ENCODE peak calls at places on chromosomes 2 and 18, in ten cellular contexts. W is cardiac muscle cell; G is stimulated activated CD4-positive, alpha-beta T cell treated with anti-CD3 and anti-CD28 coated beads, TNF-alpha, amount 100 ng/mL, for 4 hours; I is NCI-H226; D is naive thymus-derived CD8-positive, alpha-beta T cell; L is G401; A is GM12864; T is GM19239; K is ELR; Y is MCF 10A. N is an unnamed sample.

GRCh38 chr18:39500320-39500719 is 1934.7 kb upstream of the CELF4 start:
- DNase-seq in W (no peak), G (no peak), I (no peak), D (no peak), L (no peak), A (no peak), T (no peak), K (no peak), Y (no peak), N (no peak)

GRCh38 chr2:172052000-172052983 is 33.0 kb upstream of the DLX1 start:
- DNase-seq in W (peak), G (no peak), I (no peak), D (no peak), L (peak), A (no peak), T (no peak), K (no peak), Y (peak), N (no peak)

GRCh38 chr18:58355243-58355642 is 273.6 kb downstream of the ALPK2 start:
- DNase-seq in W (no peak), G (no peak), I (no peak), D (no peak), L (no peak), A (no peak), T (no peak), K (peak), Y (no peak), N (no peak)

GRCh38 chr2:176149484-176150337 is 1.6 kb upstream of the HOXD4 start:
- DNase-seq in W (no peak), G (no peak), I (no peak), D (no peak), L (no peak), A (no peak), T (no peak), K (no peak), Y (no peak), N (no peak)

GRCh38 chr2:199309411-199309810 is 148.3 kb downstream of the SATB2 start:
- DNase-seq in W (no peak), G (no peak), I (no peak), D (no peak), L (no peak), A (no peak), T (no peak), K (no peak), Y (no peak), N (no peak)

GRCh38 chr2:65880451-65880850 is 448.1 kb upstream of the SPRED2 start:
- DNase-seq in W (no peak), G (no peak), I (no peak), D (no peak), L (no peak), A (no peak), T (no peak), K (peak), Y (no peak), N (no peak)

GRCh38 chr18:6648581-6648980 is 80.9 kb upstream of the ARHGAP28 start:
- DNase-seq in W (no peak), G (no peak), I (no peak), D (no peak), L (no peak), A (no peak), T (no peak), K (no peak), Y (peak), N (no peak)

GRCh38 chr18:906416-907170 is 1.9 kb downstream of the ADCYAP1 start:
- DNase-seq in W (no peak), G (no peak), I (no peak), D (no peak), L (no peak), A (no peak), T (peak), K (no peak), Y (no peak), N (no peak)

GRCh38 chr2:113127646-113128385 is 418 bp downstream of the IL1RN start:
- DNase-seq in W (no peak), G (no peak), I (no peak), D (no peak), L (no peak), A (no peak), T (no peak), K (no peak), Y (no peak), N (no peak)

GRCh38 chr2:213710164-213710563 is 425.9 kb downstream of the SPAG16 start:
- DNase-seq in W (no peak), G (no peak), I (no peak), D (no peak), L (no peak), A (no peak), T (no peak), K (no peak), Y (no peak), N (no peak)

GRCh38 chr2:171390941-171391516 is 42.8 kb downstream of the METTL8 start:
- DNase-seq in W (peak), G (no peak), I (no peak), D (no peak), L (no peak), A (no peak), T (no peak), K (peak), Y (peak), N (no peak)

GRCh38 chr2:142874293-142874814 is 3.1 kb upstream of the KYNU start:
- DNase-seq in W (peak), G (no peak), I (no peak), D (no peak), L (no peak), A (no peak), T (no peak), K (peak), Y (peak), N (peak)

GRCh38 chr18:58205087-58205779 is 161.2 kb downstream of the NEDD4L start:
- DNase-seq in W (peak), G (no peak), I (peak), D (no peak), L (peak), A (no peak), T (no peak), K (peak), Y (no peak), N (no peak)

GRCh38 chr2:84694088-84694622 is 177.9 kb downstream of the DNAH6 start:
- DNase-seq in W (no peak), G (no peak), I (no peak), D (peak), L (no peak), A (no peak), T (no peak), K (no peak), Y (no peak), N (no peak)

GRCh38 chr2:38528008-38528442 is 74.7 kb downstream of the HNRNPLL start:
- DNase-seq in W (peak), G (peak), I (no peak), D (no peak), L (peak), A (no peak), T (no peak), K (peak), Y (peak), N (no peak)

GRCh38 chr2:44869761-44870160 is 71.7 kb upstream of the SIX3 start:
- DNase-seq in W (no peak), G (no peak), I (no peak), D (no peak), L (no peak), A (no peak), T (no peak), K (no peak), Y (no peak), N (no peak)

GRCh38 chr2:174028935-174029334 is 63.8 kb upstream of the SP3 start:
- DNase-seq in W (no peak), G (no peak), I (no peak), D (no peak), L (no peak), A (no peak), T (no peak), K (no peak), Y (no peak), N (no peak)

GRCh38 chr2:32750880-32751279 is 123.0 kb downstream of the TTC27 start:
- DNase-seq in W (no peak), G (no peak), I (no peak), D (no peak), L (no peak), A (no peak), T (no peak), K (no peak), Y (no peak), N (no peak)

GRCh38 chr18:37536646-37537045 is 29.0 kb downstream of the CELF4 start:
- DNase-seq in W (no peak), G (no peak), I (no peak), D (no peak), L (no peak), A (no peak), T (no peak), K (no peak), Y (no peak), N (no peak)

GRCh38 chr2:43559391-43560230 is 36.2 kb downstream of the THADA start:
- DNase-seq in W (no peak), G (no peak), I (no peak), D (no peak), L (no peak), A (no peak), T (no peak), K (no peak), Y (no peak), N (no peak)

GRCh38 chr18:33844232-33844631 is 266.2 kb downstream of the ASXL3 start:
- DNase-seq in W (no peak), G (no peak), I (no peak), D (no peak), L (peak), A (no peak), T (no peak), K (no peak), Y (no peak), N (no peak)

GRCh38 chr2:236180831-236181453 is 12.8 kb upstream of the GBX2 start:
- DNase-seq in W (peak), G (no peak), I (peak), D (no peak), L (peak), A (peak), T (no peak), K (peak), Y (peak), N (peak)

GRCh38 chr2:219128401-219128800 is 32.2 kb downstream of the NHEJ1 start:
- DNase-seq in W (peak), G (no peak), I (no peak), D (no peak), L (no peak), A (no peak), T (no peak), K (no peak), Y (no peak), N (no peak)

GRCh38 chr2:11616851-11617415 is 53.1 kb downstream of the NTSR2 start:
- DNase-seq in W (no peak), G (no peak), I (no peak), D (no peak), L (no peak), A (no peak), T (no peak), K (no peak), Y (no peak), N (no peak)

GRCh38 chr2:26740890-26741302 is 23.2 kb upstream of the SLC35F6 start:
- DNase-seq in W (peak), G (no peak), I (no peak), D (peak), L (no peak), A (peak), T (no peak), K (no peak), Y (no peak), N (no peak)

GRCh38 chr2:37570773-37571570 is 100.5 kb downstream of the CDC42EP3 start:
- DNase-seq in W (peak), G (no peak), I (peak), D (no peak), L (no peak), A (peak), T (no peak), K (peak), Y (peak), N (no peak)

GRCh38 chr2:85754313-85755095 is 713 bp downstream of the ATOH8 start:
- DNase-seq in W (peak), G (no peak), I (no peak), D (peak), L (no peak), A (no peak), T (no peak), K (peak), Y (no peak), N (no peak)

GRCh38 chr2:191436368-191437055 is 191.3 kb downstream of the MYO1B start:
- DNase-seq in W (no peak), G (no peak), I (no peak), D (no peak), L (no peak), A (no peak), T (no peak), K (no peak), Y (no peak), N (peak)

N was measured in AML-193.